ENCODE peak calls at places on chromosome 18, in four cellular contexts. X is neural crest cell, F is colonic mucosa, Y is astrocyte of the spinal cord. I is an unnamed sample.

GRCh38 chr18:3479978-3480377 is 30.0 kb downstream of the TGIF1 start:
- DNase-seq in X (no peak), F (peak), Y (no peak), I (no peak)

GRCh38 chr18:63089041-63089440 is 230.5 kb downstream of the BCL2 start:
- DNase-seq in X (no peak), F (no peak), Y (no peak), I (no peak)

GRCh38 chr18:58682429-58683069 is 11.3 kb downstream of the MALT1 start:
- DNase-seq in X (no peak), F (peak), Y (peak), I (peak)

GRCh38 chr18:22728016-22728415 is 205.1 kb upstream of the RBBP8 start:
- DNase-seq in X (no peak), F (no peak), Y (no peak), I (no peak)

GRCh38 chr18:11034816-11035215 is 114.6 kb downstream of the PIEZO2 start:
- DNase-seq in X (no peak), F (no peak), Y (no peak), I (peak)

GRCh38 chr18:54162431-54162830 is 62.0 kb downstream of the MBD2 start:
- DNase-seq in X (no peak), F (no peak), Y (peak), I (peak)

GRCh38 chr18:3411854-3412268 is 38.1 kb upstream of the TGIF1 start:
- DNase-seq in X (no peak), F (peak), Y (no peak), I (no peak)

GRCh38 chr18:11407900-11408299 is 201.5 kb upstream of the SLC35G4 start:
- DNase-seq in X (no peak), F (no peak), Y (peak), I (peak)

GRCh38 chr18:45169610-45170009 is 445.7 kb upstream of the SLC14A2 start:
- DNase-seq in X (no peak), F (no peak), Y (peak), I (peak)

GRCh38 chr18:54149078-54149697 is 75.3 kb downstream of the MBD2 start:
- DNase-seq in X (no peak), F (no peak), Y (peak), I (peak)

GRCh38 chr18:73944715-73945114 is 202.9 kb downstream of the FBXO15 start:
- DNase-seq in X (no peak), F (no peak), Y (no peak), I (no peak)

GRCh38 chr18:35525795-35526475 is 28.2 kb upstream of the INO80C start:
- DNase-seq in X (no peak), F (no peak), Y (no peak), I (no peak)

GRCh38 chr18:35386600-35387366 is 9.6 kb upstream of the ZNF396 start:
- DNase-seq in X (peak), F (peak), Y (peak), I (peak)

GRCh38 chr18:23442958-23443357 is 10.1 kb upstream of the RIOK3 start:
- DNase-seq in X (no peak), F (no peak), Y (no peak), I (no peak)

GRCh38 chr18:44474596-44474995 is 206.1 kb upstream of the SETBP1 start:
- DNase-seq in X (no peak), F (no peak), Y (no peak), I (no peak)

GRCh38 chr18:57150828-57151227 is 3.9 kb downstream of the BOD1L2 start:
- DNase-seq in X (no peak), F (no peak), Y (no peak), I (no peak)

GRCh38 chr18:8116346-8117007 is 492.8 kb upstream of the RAB12 start:
- DNase-seq in X (no peak), F (no peak), Y (peak), I (peak)

DNA sequence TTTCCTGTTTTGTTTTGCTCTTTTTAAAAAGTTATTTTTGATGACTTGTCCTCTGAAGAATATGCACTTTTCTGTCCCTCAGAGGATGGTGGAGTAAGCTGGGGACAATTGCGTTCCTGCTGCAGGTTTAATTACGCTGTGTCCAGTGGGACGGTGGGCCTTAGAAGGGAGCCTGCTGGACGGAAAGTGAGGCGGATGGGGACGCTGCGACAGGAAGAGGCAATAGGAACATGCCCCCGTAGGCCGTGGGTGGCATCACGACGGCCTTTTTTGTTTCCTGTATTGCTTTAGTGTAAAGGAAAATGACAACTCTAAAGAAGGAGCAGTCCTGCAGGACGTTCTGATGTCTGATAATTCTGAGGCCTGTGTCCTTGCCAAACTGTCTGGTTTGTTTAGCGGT is 121.6 kb downstream of the NFATC1 start:
- DNase-seq in X (no peak), F (peak), Y (no peak), I (no peak)
- TF ChIP-seq CTCF in X (no peak), F (no peak), Y (no peak), I (no peak)

DNA sequence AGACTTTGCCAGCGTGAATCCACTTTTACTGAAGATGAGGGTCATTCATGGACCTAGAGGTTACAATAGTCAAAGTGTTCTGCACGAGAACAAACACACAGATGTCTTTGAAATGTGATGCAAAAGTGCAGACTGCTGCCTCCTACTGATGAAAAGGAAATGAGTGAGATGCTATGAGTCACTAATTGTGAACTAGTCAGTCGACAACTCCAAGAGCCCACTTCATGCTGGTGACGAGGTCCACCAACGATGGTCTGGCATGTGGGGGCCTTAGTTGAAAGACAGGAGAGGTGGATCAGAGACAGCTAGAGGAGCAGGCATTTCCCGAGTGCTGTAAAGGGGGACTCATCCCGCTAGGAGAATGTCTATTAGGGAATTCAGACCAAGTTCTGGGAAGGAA is 17.1 kb upstream of the ZNF236 start:
- DNase-seq in X (no peak), F (no peak), Y (peak), I (peak)
- TF ChIP-seq CTCF in X (peak), F (no peak), Y (no peak), I (peak)

DNA sequence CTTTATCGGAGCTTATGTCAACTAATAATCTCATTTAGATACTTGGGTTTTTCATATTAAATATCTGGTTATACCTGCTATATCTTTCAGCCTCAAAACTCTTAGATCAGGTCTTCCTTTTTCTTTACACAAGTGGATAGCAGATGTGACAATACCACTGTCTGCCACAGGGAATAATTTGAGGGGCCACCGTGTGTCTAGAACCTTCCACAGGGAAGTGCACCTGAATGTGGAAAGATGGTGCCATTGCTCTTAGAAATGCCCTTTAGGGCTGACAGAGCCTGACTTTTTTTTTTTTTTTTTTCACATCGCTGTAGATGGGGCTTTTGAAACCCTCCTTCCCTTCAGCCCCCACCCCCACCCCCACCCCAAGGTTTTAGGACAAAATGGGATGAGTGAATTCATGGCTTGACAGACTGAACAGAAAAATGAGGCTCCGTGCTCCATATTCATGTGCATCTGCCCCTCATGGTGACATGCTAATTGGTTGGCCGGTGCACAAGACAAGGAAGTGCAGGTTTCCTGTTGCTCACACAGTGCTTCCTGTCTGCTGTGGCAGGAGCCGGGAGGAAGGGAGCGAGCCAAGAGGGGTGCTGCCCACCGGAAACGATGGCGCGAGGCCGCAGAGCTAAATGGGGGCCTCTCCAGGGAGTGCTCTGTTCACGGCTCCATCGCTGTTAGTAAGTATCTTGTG is 246.0 kb downstream of the LDLRAD4 start:
- DNase-seq in X (no peak), F (peak), Y (no peak), I (no peak)
- TF ChIP-seq CTCF in X (no peak), F (no peak), Y (no peak), I (no peak)

GRCh38 chr18:7021994-7022840 is 95.4 kb downstream of the LAMA1 start:
- DNase-seq in X (no peak), F (peak), Y (peak), I (peak)
- TF ChIP-seq CTCF in X (peak), F (peak), Y (peak), I (peak)

GRCh38 chr18:48538531-48539405 is at the start of gene CTIF:
- DNase-seq in X (peak), F (peak), Y (peak), I (peak)
- TF ChIP-seq CTCF in X (no peak), F (no peak), Y (no peak), I (no peak)

I was measured in fibroblast of mammary gland.